ENCODE peak calls at places on chromosomes 12 and 14, in eight cellular contexts. One of them, this sample, is unnamed.

GRCh38 chr12:45192041-45192695 is 23.7 kb upstream of the ANO6 start:
- DNase-seq in NCI-H2171 treated with DMSO at 0.1 percent for 48 hours: no peak
- DNase-seq in NCI-H2081: no peak
- DNase-seq in fibroblast of pulmonary artery: peak
- DNase-seq in NCI-H1092 treated with DMSO at 0.1 percent for 48 hours: no peak
- DNase-seq in astrocyte of the hippocampus: peak
- DNase-seq in AG04450: no peak
- DNase-seq in WTC11: no peak
- DNase-seq in this sample: no peak

GRCh38 chr14:101821528-101821927 is 60.0 kb downstream of the PPP2R5C start:
- DNase-seq in NCI-H2171 treated with DMSO at 0.1 percent for 48 hours: no peak
- DNase-seq in NCI-H2081: no peak
- DNase-seq in fibroblast of pulmonary artery: no peak
- DNase-seq in NCI-H1092 treated with DMSO at 0.1 percent for 48 hours: no peak
- DNase-seq in astrocyte of the hippocampus: no peak
- DNase-seq in AG04450: no peak
- DNase-seq in WTC11: no peak
- DNase-seq in this sample: no peak

GRCh38 chr12:73125148-73125547 is 853.0 kb downstream of the TRHDE start:
- DNase-seq in NCI-H2171 treated with DMSO at 0.1 percent for 48 hours: no peak
- DNase-seq in NCI-H2081: no peak
- DNase-seq in fibroblast of pulmonary artery: no peak
- DNase-seq in NCI-H1092 treated with DMSO at 0.1 percent for 48 hours: no peak
- DNase-seq in astrocyte of the hippocampus: no peak
- DNase-seq in AG04450: no peak
- DNase-seq in WTC11: no peak
- DNase-seq in this sample: no peak

GRCh38 chr14:88630565-88630964 is 67.7 kb downstream of the ZC3H14 start:
- DNase-seq in NCI-H2171 treated with DMSO at 0.1 percent for 48 hours: no peak
- DNase-seq in NCI-H2081: no peak
- DNase-seq in fibroblast of pulmonary artery: peak
- DNase-seq in NCI-H1092 treated with DMSO at 0.1 percent for 48 hours: no peak
- DNase-seq in astrocyte of the hippocampus: peak
- DNase-seq in AG04450: no peak
- DNase-seq in WTC11: no peak
- DNase-seq in this sample: no peak

GRCh38 chr12:132429122-132429931 is 60.6 kb upstream of the FBRSL1 start:
- DNase-seq in NCI-H2171 treated with DMSO at 0.1 percent for 48 hours: peak
- DNase-seq in NCI-H2081: no peak
- DNase-seq in fibroblast of pulmonary artery: no peak
- DNase-seq in NCI-H1092 treated with DMSO at 0.1 percent for 48 hours: peak
- DNase-seq in astrocyte of the hippocampus: peak
- DNase-seq in AG04450: no peak
- DNase-seq in WTC11: peak
- DNase-seq in this sample: peak

GRCh38 chr12:16350682-16351081 is 3.2 kb downstream of the MGST1 start:
- DNase-seq in NCI-H2171 treated with DMSO at 0.1 percent for 48 hours: no peak
- DNase-seq in NCI-H2081: no peak
- DNase-seq in fibroblast of pulmonary artery: peak
- DNase-seq in NCI-H1092 treated with DMSO at 0.1 percent for 48 hours: no peak
- DNase-seq in astrocyte of the hippocampus: peak
- DNase-seq in AG04450: peak
- DNase-seq in WTC11: no peak
- DNase-seq in this sample: peak

GRCh38 chr12:77847665-77848431 is 17.2 kb downstream of the NAV3 start:
- DNase-seq in NCI-H2171 treated with DMSO at 0.1 percent for 48 hours: no peak
- DNase-seq in NCI-H2081: no peak
- DNase-seq in fibroblast of pulmonary artery: peak
- DNase-seq in NCI-H1092 treated with DMSO at 0.1 percent for 48 hours: no peak
- DNase-seq in astrocyte of the hippocampus: peak
- DNase-seq in AG04450: peak
- DNase-seq in WTC11: no peak
- DNase-seq in this sample: peak

GRCh38 chr14:58639842-58640484 is 2.2 kb downstream of the DACT1 start:
- DNase-seq in NCI-H2171 treated with DMSO at 0.1 percent for 48 hours: peak
- DNase-seq in NCI-H2081: peak
- DNase-seq in fibroblast of pulmonary artery: peak
- DNase-seq in NCI-H1092 treated with DMSO at 0.1 percent for 48 hours: peak
- DNase-seq in astrocyte of the hippocampus: peak
- DNase-seq in AG04450: peak
- DNase-seq in WTC11: peak
- DNase-seq in this sample: peak

GRCh38 chr12:106223485-106224391 is 24.1 kb downstream of the CKAP4 start:
- DNase-seq in NCI-H2171 treated with DMSO at 0.1 percent for 48 hours: peak
- DNase-seq in NCI-H2081: peak
- DNase-seq in fibroblast of pulmonary artery: peak
- DNase-seq in NCI-H1092 treated with DMSO at 0.1 percent for 48 hours: peak
- DNase-seq in astrocyte of the hippocampus: peak
- DNase-seq in AG04450: no peak
- DNase-seq in WTC11: peak
- DNase-seq in this sample: peak

GRCh38 chr14:68234101-68234905 is 414.7 kb downstream of the RAD51B start:
- DNase-seq in NCI-H2171 treated with DMSO at 0.1 percent for 48 hours: no peak
- DNase-seq in NCI-H2081: peak
- DNase-seq in fibroblast of pulmonary artery: no peak
- DNase-seq in NCI-H1092 treated with DMSO at 0.1 percent for 48 hours: no peak
- DNase-seq in astrocyte of the hippocampus: no peak
- DNase-seq in AG04450: no peak
- DNase-seq in WTC11: no peak
- DNase-seq in this sample: peak

GRCh38 chr12:124318336-124319020 is 23.6 kb downstream of the RFLNA start:
- DNase-seq in NCI-H2171 treated with DMSO at 0.1 percent for 48 hours: no peak
- DNase-seq in NCI-H2081: peak
- DNase-seq in fibroblast of pulmonary artery: no peak
- DNase-seq in NCI-H1092 treated with DMSO at 0.1 percent for 48 hours: no peak
- DNase-seq in astrocyte of the hippocampus: no peak
- DNase-seq in AG04450: no peak
- DNase-seq in WTC11: peak
- DNase-seq in this sample: peak

GRCh38 chr14:61120576-61120975 is 139.5 kb downstream of the SLC38A6 start:
- DNase-seq in NCI-H2171 treated with DMSO at 0.1 percent for 48 hours: no peak
- DNase-seq in NCI-H2081: no peak
- DNase-seq in fibroblast of pulmonary artery: no peak
- DNase-seq in NCI-H1092 treated with DMSO at 0.1 percent for 48 hours: no peak
- DNase-seq in astrocyte of the hippocampus: no peak
- DNase-seq in AG04450: no peak
- DNase-seq in WTC11: no peak
- DNase-seq in this sample: no peak

GRCh38 chr12:6821674-6822433 is at the start of gene GPR162:
- DNase-seq in NCI-H2171 treated with DMSO at 0.1 percent for 48 hours: peak
- DNase-seq in NCI-H2081: peak
- DNase-seq in fibroblast of pulmonary artery: peak
- DNase-seq in NCI-H1092 treated with DMSO at 0.1 percent for 48 hours: peak
- DNase-seq in astrocyte of the hippocampus: peak
- DNase-seq in AG04450: no peak
- DNase-seq in WTC11: peak
- DNase-seq in this sample: peak

GRCh38 chr14:67536087-67536486 is 3.0 kb downstream of the PLEKHH1 start:
- DNase-seq in NCI-H2171 treated with DMSO at 0.1 percent for 48 hours: no peak
- DNase-seq in NCI-H2081: no peak
- DNase-seq in fibroblast of pulmonary artery: no peak
- DNase-seq in NCI-H1092 treated with DMSO at 0.1 percent for 48 hours: no peak
- DNase-seq in astrocyte of the hippocampus: no peak
- DNase-seq in AG04450: no peak
- DNase-seq in WTC11: no peak
- DNase-seq in this sample: no peak

GRCh38 chr12:50452795-50453194 is 52.0 kb upstream of the DIP2B start:
- DNase-seq in NCI-H2171 treated with DMSO at 0.1 percent for 48 hours: no peak
- DNase-seq in NCI-H2081: no peak
- DNase-seq in fibroblast of pulmonary artery: no peak
- DNase-seq in NCI-H1092 treated with DMSO at 0.1 percent for 48 hours: no peak
- DNase-seq in astrocyte of the hippocampus: no peak
- DNase-seq in AG04450: no peak
- DNase-seq in WTC11: no peak
- DNase-seq in this sample: no peak

GRCh38 chr14:74501135-74501614 is 7.6 kb downstream of the ISCA2 start:
- DNase-seq in NCI-H2171 treated with DMSO at 0.1 percent for 48 hours: no peak
- DNase-seq in NCI-H2081: peak
- DNase-seq in fibroblast of pulmonary artery: peak
- DNase-seq in NCI-H1092 treated with DMSO at 0.1 percent for 48 hours: no peak
- DNase-seq in astrocyte of the hippocampus: peak
- DNase-seq in AG04450: peak
- DNase-seq in WTC11: peak
- DNase-seq in this sample: peak

GRCh38 chr14:99034711-99035171 is 237.3 kb downstream of the BCL11B start:
- DNase-seq in NCI-H2171 treated with DMSO at 0.1 percent for 48 hours: no peak
- DNase-seq in NCI-H2081: no peak
- DNase-seq in fibroblast of pulmonary artery: no peak
- DNase-seq in NCI-H1092 treated with DMSO at 0.1 percent for 48 hours: no peak
- DNase-seq in astrocyte of the hippocampus: no peak
- DNase-seq in AG04450: no peak
- DNase-seq in WTC11: peak
- DNase-seq in this sample: no peak

GRCh38 chr12:45289245-45290217 is 73.6 kb downstream of the ANO6 start:
- DNase-seq in NCI-H2171 treated with DMSO at 0.1 percent for 48 hours: no peak
- DNase-seq in NCI-H2081: no peak
- DNase-seq in fibroblast of pulmonary artery: no peak
- DNase-seq in NCI-H1092 treated with DMSO at 0.1 percent for 48 hours: no peak
- DNase-seq in astrocyte of the hippocampus: no peak
- DNase-seq in AG04450: no peak
- DNase-seq in WTC11: no peak
- DNase-seq in this sample: peak

GRCh38 chr14:90674043-90674670 is 142.1 kb downstream of the TTC7B start:
- DNase-seq in NCI-H2171 treated with DMSO at 0.1 percent for 48 hours: peak
- DNase-seq in NCI-H2081: no peak
- DNase-seq in fibroblast of pulmonary artery: no peak
- DNase-seq in NCI-H1092 treated with DMSO at 0.1 percent for 48 hours: no peak
- DNase-seq in astrocyte of the hippocampus: no peak
- DNase-seq in AG04450: no peak
- DNase-seq in WTC11: no peak
- DNase-seq in this sample: no peak

GRCh38 chr14:34875031-34875922 is at the start of gene BAZ1A:
- DNase-seq in NCI-H2171 treated with DMSO at 0.1 percent for 48 hours: peak
- DNase-seq in NCI-H2081: peak
- DNase-seq in fibroblast of pulmonary artery: peak
- DNase-seq in NCI-H1092 treated with DMSO at 0.1 percent for 48 hours: peak
- DNase-seq in astrocyte of the hippocampus: peak
- DNase-seq in AG04450: peak
- DNase-seq in WTC11: no peak
- DNase-seq in this sample: peak

GRCh38 chr14:98185036-98185435 is 1087.0 kb downstream of the BCL11B start:
- DNase-seq in NCI-H2171 treated with DMSO at 0.1 percent for 48 hours: no peak
- DNase-seq in NCI-H2081: no peak
- DNase-seq in fibroblast of pulmonary artery: no peak
- DNase-seq in NCI-H1092 treated with DMSO at 0.1 percent for 48 hours: no peak
- DNase-seq in astrocyte of the hippocampus: no peak
- DNase-seq in AG04450: no peak
- DNase-seq in WTC11: no peak
- DNase-seq in this sample: no peak

GRCh38 chr12:12724421-12725085 is 7.4 kb downstream of the CDKN1B start:
- DNase-seq in NCI-H2171 treated with DMSO at 0.1 percent for 48 hours: peak
- DNase-seq in NCI-H2081: no peak
- DNase-seq in fibroblast of pulmonary artery: no peak
- DNase-seq in NCI-H1092 treated with DMSO at 0.1 percent for 48 hours: peak
- DNase-seq in astrocyte of the hippocampus: no peak
- DNase-seq in AG04450: no peak
- DNase-seq in WTC11: no peak
- DNase-seq in this sample: peak

GRCh38 chr12:109720152-109720855 is 6.7 kb downstream of the FAM222A start:
- DNase-seq in NCI-H2171 treated with DMSO at 0.1 percent for 48 hours: peak
- DNase-seq in NCI-H2081: peak
- DNase-seq in fibroblast of pulmonary artery: no peak
- DNase-seq in NCI-H1092 treated with DMSO at 0.1 percent for 48 hours: peak
- DNase-seq in astrocyte of the hippocampus: no peak
- DNase-seq in AG04450: no peak
- DNase-seq in WTC11: no peak
- DNase-seq in this sample: peak

GRCh38 chr14:104073764-104074163 is 11.7 kb upstream of the ASPG start:
- DNase-seq in NCI-H2171 treated with DMSO at 0.1 percent for 48 hours: no peak
- DNase-seq in NCI-H2081: no peak
- DNase-seq in fibroblast of pulmonary artery: no peak
- DNase-seq in NCI-H1092 treated with DMSO at 0.1 percent for 48 hours: no peak
- DNase-seq in astrocyte of the hippocampus: no peak
- DNase-seq in AG04450: no peak
- DNase-seq in WTC11: no peak
- DNase-seq in this sample: no peak

GRCh38 chr12:16579041-16579440 is 26.9 kb downstream of the LMO3 start:
- DNase-seq in NCI-H2171 treated with DMSO at 0.1 percent for 48 hours: no peak
- DNase-seq in NCI-H2081: no peak
- DNase-seq in fibroblast of pulmonary artery: peak
- DNase-seq in NCI-H1092 treated with DMSO at 0.1 percent for 48 hours: no peak
- DNase-seq in astrocyte of the hippocampus: no peak
- DNase-seq in AG04450: no peak
- DNase-seq in WTC11: no peak
- DNase-seq in this sample: no peak

GRCh38 chr14:96120392-96120791 is 81.2 kb downstream of the C14orf132 start:
- DNase-seq in NCI-H2171 treated with DMSO at 0.1 percent for 48 hours: no peak
- DNase-seq in NCI-H2081: no peak
- DNase-seq in fibroblast of pulmonary artery: no peak
- DNase-seq in NCI-H1092 treated with DMSO at 0.1 percent for 48 hours: no peak
- DNase-seq in astrocyte of the hippocampus: no peak
- DNase-seq in AG04450: no peak
- DNase-seq in WTC11: no peak
- DNase-seq in this sample: no peak

GRCh38 chr14:96852823-96853422 is 55.7 kb downstream of the VRK1 start:
- DNase-seq in NCI-H2171 treated with DMSO at 0.1 percent for 48 hours: peak
- DNase-seq in NCI-H2081: peak
- DNase-seq in fibroblast of pulmonary artery: peak
- DNase-seq in NCI-H1092 treated with DMSO at 0.1 percent for 48 hours: peak
- DNase-seq in astrocyte of the hippocampus: peak
- DNase-seq in AG04450: peak
- DNase-seq in WTC11: no peak
- DNase-seq in this sample: peak

GRCh38 chr12:1946311-1946710 is 27.9 kb upstream of the CACNA2D4 start:
- DNase-seq in NCI-H2171 treated with DMSO at 0.1 percent for 48 hours: no peak
- DNase-seq in NCI-H2081: no peak
- DNase-seq in fibroblast of pulmonary artery: no peak
- DNase-seq in NCI-H1092 treated with DMSO at 0.1 percent for 48 hours: no peak
- DNase-seq in astrocyte of the hippocampus: no peak
- DNase-seq in AG04450: no peak
- DNase-seq in WTC11: no peak
- DNase-seq in this sample: peak

This sample was measured in NCI-H69.